ENCODE peak calls at places on chromosomes 7 and 10, in five cellular contexts. U is tibial nerve, Q is dorsolateral prefrontal cortex, F is brain microvascular endothelial cell, E is lung. D is an unnamed sample.

GRCh38 chr7:37220664-37221063 is 228.0 kb downstream of the ELMO1 start:
- DNase-seq in E (no peak), U (no peak), Q (no peak), F (no peak), D (no peak)

GRCh38 chr10:124719213-124719851 is 24.8 kb downstream of the FAM53B start:
- DNase-seq in E (peak; percentile 71), F (peak; percentile 54), U (peak; percentile 77), Q (peak; percentile 94), D (peak; percentile 92)

GRCh38 chr7:130995252-130996081 is 261.5 kb upstream of the KLF14 start:
- DNase-seq in U (no peak), F (no peak), E (no peak), Q (no peak), D (no peak)

GRCh38 chr7:137283147-137283546 is 60.4 kb downstream of the PTN start:
- DNase-seq in U (no peak), Q (no peak), F (no peak), E (no peak), D (no peak)

GRCh38 chr7:698515-699259 is 27.8 kb upstream of the DNAAF5 start:
- DNase-seq in Q (no peak), F (no peak), E (no peak), U (no peak), D (no peak)

GRCh38 chr7:94710256-94710655 is 54.3 kb upstream of the SGCE start:
- DNase-seq in E (no peak), F (peak; percentile 4), U (no peak), Q (no peak), D (peak; percentile 50)

GRCh38 chr10:51896849-51897248 is 197.5 kb upstream of the CSTF2T start:
- DNase-seq in F (no peak), U (no peak), E (no peak), Q (no peak), D (peak; percentile 76)

GRCh38 chr10:30862486-30862885 is 169.2 kb downstream of the ZNF438 start:
- DNase-seq in E (no peak), Q (no peak), U (no peak), F (no peak), D (peak; percentile 90)

GRCh38 chr10:974038-974784 is 14.0 kb upstream of the GTPBP4 start:
- DNase-seq in F (peak; percentile 73), U (no peak), E (peak; percentile 80), Q (no peak), D (peak; percentile 66)

GRCh38 chr10:60288291-60288690 is 101.4 kb downstream of the ANK3 start:
- DNase-seq in U (no peak), F (no peak), E (no peak), Q (no peak), D (no peak)

GRCh38 chr10:16923726-16924125 is 106.5 kb upstream of the RSU1 start:
- DNase-seq in E (no peak), U (no peak), F (no peak), Q (no peak), D (no peak)

GRCh38 chr10:6755891-6756460 is 175.9 kb upstream of the PRKCQ start:
- DNase-seq in U (no peak), Q (peak; percentile 56), F (no peak), E (no peak), D (peak; percentile 51)

GRCh38 chr10:31320598-31321211 is 1.7 kb downstream of the ZEB1 start:
- DNase-seq in Q (peak; percentile 20), U (peak; percentile 59), F (peak; percentile 17), E (peak; percentile 28), D (peak; percentile 65)

GRCh38 chr7:22143496-22143895 is 197.8 kb upstream of the CDCA7L start:
- DNase-seq in U (no peak), Q (no peak), E (no peak), F (no peak), D (no peak)

GRCh38 chr7:41481353-41481752 is 221.5 kb downstream of the INHBA start:
- DNase-seq in U (no peak), Q (no peak), F (no peak), E (no peak), D (no peak)

GRCh38 chr10:116699783-116700150 is 42.6 kb downstream of the HSPA12A start:
- DNase-seq in U (no peak), F (no peak), Q (no peak), E (no peak), D (no peak)

DNA sequence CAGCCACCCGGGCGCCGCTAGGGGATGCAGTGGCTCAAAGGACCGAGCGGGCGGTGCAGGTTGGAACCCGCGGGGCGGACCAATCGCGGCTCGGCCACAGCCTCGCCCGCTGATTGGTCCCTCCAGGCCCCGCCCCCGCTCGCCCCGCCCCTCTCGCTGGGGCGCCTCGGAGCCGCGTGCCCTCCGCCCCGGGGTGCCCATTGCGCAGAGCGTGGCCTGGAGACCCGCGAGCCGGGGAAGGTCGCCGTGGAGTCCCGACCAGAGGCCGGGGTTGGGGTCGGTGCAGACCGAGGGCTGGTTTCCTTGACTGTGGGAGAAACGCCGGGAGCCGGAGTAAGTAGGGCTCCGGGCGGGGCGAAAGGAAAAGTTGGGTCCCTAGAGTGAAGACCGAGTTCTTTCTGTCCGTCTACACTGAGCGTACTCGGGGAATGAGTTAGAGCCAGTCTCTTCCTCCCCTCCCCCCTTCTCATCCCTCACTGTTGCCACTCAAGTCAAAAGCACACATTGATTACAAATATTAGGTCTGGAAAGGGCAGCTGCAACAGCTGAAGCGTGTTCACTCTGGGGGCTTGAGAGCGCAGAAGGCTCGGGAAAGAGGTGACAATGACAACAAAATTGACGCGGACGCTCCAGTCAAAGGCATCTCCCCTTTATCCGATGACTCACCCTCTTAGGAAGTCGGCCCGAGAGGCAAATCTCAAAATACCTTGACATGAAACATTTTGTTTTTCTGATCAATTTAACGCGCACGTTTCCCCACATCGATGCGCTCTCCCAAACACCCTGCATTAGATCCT is 844 bp upstream of the GATA3 start:
- DNase-seq in U (no peak), Q (peak; percentile 12), E (peak; percentile 71), F (peak; percentile 34), D (peak; percentile 86)
- TF ChIP-seq CTCF in U (peak; percentile 48), Q (no peak), E (peak; percentile 88), F (peak; percentile 70), D (peak; percentile 90)

DNA sequence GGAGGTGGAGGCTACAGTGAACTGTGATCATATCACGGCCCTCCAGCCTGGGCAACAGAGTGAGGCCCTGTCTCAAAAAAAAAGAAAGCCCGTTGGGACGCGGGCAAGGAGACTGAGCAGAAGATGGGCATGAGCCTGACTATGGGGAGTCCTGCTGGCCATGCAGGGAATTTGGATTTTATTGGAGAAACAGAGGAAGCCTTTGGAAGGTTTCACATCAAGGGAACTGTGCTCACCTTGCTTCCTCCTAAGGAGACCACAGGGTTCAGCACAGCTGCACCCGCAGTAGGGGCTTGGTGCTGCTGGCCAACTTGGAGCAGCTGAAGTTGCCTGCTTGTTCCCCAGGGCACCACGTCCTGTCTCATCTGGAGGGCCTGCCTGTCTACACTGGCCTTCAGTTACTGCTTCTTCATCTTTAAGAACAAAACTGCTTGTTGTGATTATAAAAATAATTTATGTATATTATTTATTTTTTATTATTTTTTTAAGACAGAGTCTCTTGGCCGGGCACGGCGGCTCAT is 1.5 kb downstream of the IQCE start:
- DNase-seq in E (no peak), Q (no peak), F (no peak), U (no peak), D (peak; percentile 30)
- H3K4me3 ChIP-seq in E (no peak overlapping the region), Q (peak overlapping the region; percentile 99), F (no peak overlapping the region), U (peak overlapping the region; percentile 73), D (peak overlapping the region; percentile 79)

GRCh38 chr10:74824184-74825032 is 2.0 kb upstream of the KAT6B start:
- DNase-seq in F (no peak), Q (peak; percentile 22), U (no peak), E (no peak), D (peak; percentile 24)

GRCh38 chr10:74826142-74827044 is at the start of gene KAT6B:
- DNase-seq in F (peak; percentile 100), E (peak; percentile 100), Q (peak; percentile 100), U (peak; percentile 100), D (peak; percentile 100)

GRCh38 chr10:74825371-74826141 is 844 bp upstream of the KAT6B start:
- DNase-seq in U (no peak), E (no peak), Q (no peak), F (no peak), D (no peak)

GRCh38 chr10:74823791-74824183 is 2.6 kb upstream of the KAT6B start:
- DNase-seq in U (no peak), E (no peak), Q (no peak), F (no peak), D (no peak)

DNA sequence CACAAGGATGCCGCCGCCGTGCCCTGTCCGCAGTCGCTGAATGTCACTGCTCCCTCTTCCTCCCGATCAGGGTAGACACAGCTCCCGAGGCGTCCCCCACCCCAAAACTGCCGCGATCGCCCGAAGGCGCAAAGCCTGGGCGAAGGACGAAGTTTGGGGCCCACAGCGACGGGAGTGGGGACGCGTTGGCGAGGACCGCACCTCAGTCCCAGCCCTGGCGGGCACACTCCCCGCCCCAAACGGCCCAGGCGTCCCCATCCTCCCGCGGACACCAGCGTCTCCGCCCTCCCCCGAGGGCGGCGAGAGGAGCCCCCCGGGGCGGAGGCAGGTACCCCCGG is 1.4 kb upstream of the KAT6B start:
- DNase-seq in F (no peak), E (peak; percentile 40), U (peak; percentile 18), Q (no peak), D (no peak)
- TF ChIP-seq CTCF in F (no peak), E (no peak), U (no peak), Q (no peak), D (no peak)

GRCh38 chr10:5627486-5628044 is 38.8 kb downstream of the ASB13 start:
- DNase-seq in Q (no peak), U (no peak), E (no peak), F (no peak), D (no peak)

GRCh38 chr10:5629789-5630436 is 36.5 kb downstream of the ASB13 start:
- DNase-seq in U (peak; percentile 96), Q (peak; percentile 77), E (peak; percentile 80), F (peak; percentile 82), D (peak; percentile 85)

GRCh38 chr10:5628798-5629788 is 37.3 kb downstream of the ASB13 start:
- DNase-seq in U (no peak), E (no peak), Q (no peak), F (no peak), D (peak; percentile 57)

GRCh38 chr10:5625992-5626777 is 40.2 kb downstream of the ASB13 start:
- DNase-seq in F (no peak), E (no peak), U (no peak), Q (no peak), D (no peak)

GRCh38 chr10:5628366-5628765 is 38.0 kb downstream of the ASB13 start:
- DNase-seq in E (no peak), Q (no peak), F (no peak), U (no peak), D (peak; percentile 57)
- H3K4me3 ChIP-seq in E (no peak overlapping the region), Q (no peak overlapping the region), F (peak overlapping the region; percentile 34), U (no peak overlapping the region), D (peak overlapping the region; percentile 53)

DNA sequence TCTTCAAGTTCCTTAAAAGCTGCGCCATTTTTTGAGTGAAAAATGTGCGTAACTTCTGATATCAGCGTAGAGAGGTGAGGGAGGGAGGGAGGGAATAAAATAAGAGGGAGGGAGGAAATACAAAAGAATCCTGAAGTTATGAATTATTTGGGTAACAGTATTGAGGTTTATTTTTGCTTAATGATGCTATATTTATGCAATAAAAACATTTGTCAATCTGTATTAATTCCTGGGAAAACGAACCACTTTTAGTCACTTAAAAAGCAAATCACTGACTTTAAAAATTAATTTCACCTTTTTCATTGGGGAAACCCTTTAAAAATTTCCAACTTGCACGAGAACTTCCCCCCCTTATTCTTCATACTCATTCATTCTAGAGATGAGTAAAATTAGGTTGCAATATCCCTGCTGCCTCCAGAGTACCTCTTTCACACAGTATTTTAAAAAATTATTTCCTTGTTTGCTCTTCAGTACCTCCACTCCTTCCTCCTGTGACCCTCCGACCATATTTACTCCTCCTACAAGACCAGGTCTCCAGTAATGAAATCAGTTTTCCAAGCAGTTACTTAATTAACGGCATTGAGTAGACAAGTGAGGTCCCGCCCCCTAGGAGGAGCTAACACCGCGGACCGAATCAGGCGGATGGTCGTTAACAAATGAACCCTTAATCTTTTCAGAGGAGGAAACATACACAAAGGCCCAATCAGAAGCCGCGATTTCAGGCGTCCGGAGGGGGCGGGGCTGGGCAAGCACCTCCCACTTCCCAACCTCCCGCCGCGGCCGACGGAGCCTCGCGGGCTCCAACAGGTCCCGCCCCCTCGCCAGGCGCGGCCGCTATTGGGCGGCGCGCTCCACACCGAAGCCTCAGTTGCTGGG is 521 bp upstream of the TRIM24 start:
- DNase-seq in Q (peak; percentile 99), U (no peak), E (peak; percentile 97), F (peak; percentile 98), D (peak; percentile 98)
- TF ChIP-seq CTCF in Q (peak; percentile 16), U (peak; percentile 17), E (peak; percentile 6), F (peak; percentile 26), D (peak; percentile 28)